ENCODE peak calls at places on chromosome 9, in five cellular contexts. One of them, this sample, is unnamed.

GRCh38 chr9:98880311-98881015 is 63.2 kb upstream of the COL15A1 start:
- DNase-seq in osteoblast: no peak
- DNase-seq in HCT116: no peak
- DNase-seq in OCI-LY7: no peak
- DNase-seq in endothelial cell of umbilical vein: no peak
- DNase-seq in this sample: no peak

GRCh38 chr9:3768698-3769458 is 243.1 kb upstream of the RFX3 start:
- DNase-seq in osteoblast: no peak
- DNase-seq in HCT116: no peak
- DNase-seq in OCI-LY7: no peak
- DNase-seq in endothelial cell of umbilical vein: no peak
- DNase-seq in this sample: no peak

GRCh38 chr9:75169623-75170022 is 81.3 kb downstream of the OSTF1 start:
- DNase-seq in osteoblast: peak
- DNase-seq in HCT116: no peak
- DNase-seq in OCI-LY7: no peak
- DNase-seq in endothelial cell of umbilical vein: peak
- DNase-seq in this sample: peak

GRCh38 chr9:35736201-35736633 is 3.8 kb downstream of the CREB3 start:
- DNase-seq in osteoblast: peak
- DNase-seq in HCT116: peak
- DNase-seq in OCI-LY7: peak
- DNase-seq in endothelial cell of umbilical vein: peak
- DNase-seq in this sample: peak

GRCh38 chr9:88238281-88238571 is 100.0 kb upstream of the SPATA31C2 start:
- DNase-seq in osteoblast: no peak
- DNase-seq in HCT116: no peak
- DNase-seq in OCI-LY7: no peak
- DNase-seq in endothelial cell of umbilical vein: no peak
- DNase-seq in this sample: no peak

GRCh38 chr9:19320495-19320894 is 59.5 kb downstream of the RPS6 start:
- DNase-seq in osteoblast: no peak
- DNase-seq in HCT116: no peak
- DNase-seq in OCI-LY7: no peak
- DNase-seq in endothelial cell of umbilical vein: no peak
- DNase-seq in this sample: no peak

GRCh38 chr9:112310826-112311225 is 22.6 kb downstream of the PTBP3 start:
- DNase-seq in osteoblast: peak
- DNase-seq in HCT116: no peak
- DNase-seq in OCI-LY7: no peak
- DNase-seq in endothelial cell of umbilical vein: no peak
- DNase-seq in this sample: no peak

GRCh38 chr9:83388346-83388745 is 149.9 kb downstream of the FRMD3 start:
- DNase-seq in osteoblast: no peak
- DNase-seq in HCT116: no peak
- DNase-seq in OCI-LY7: no peak
- DNase-seq in endothelial cell of umbilical vein: no peak
- DNase-seq in this sample: no peak

GRCh38 chr9:136603901-136604816 is 58.3 kb upstream of the NOTCH1 start:
- DNase-seq in osteoblast: no peak
- DNase-seq in HCT116: no peak
- DNase-seq in OCI-LY7: no peak
- DNase-seq in endothelial cell of umbilical vein: no peak
- DNase-seq in this sample: no peak

GRCh38 chr9:20872340-20872977 is 159.0 kb downstream of the HACD4 start:
- DNase-seq in osteoblast: no peak
- DNase-seq in HCT116: no peak
- DNase-seq in OCI-LY7: no peak
- DNase-seq in endothelial cell of umbilical vein: peak
- DNase-seq in this sample: peak

GRCh38 chr9:133641396-133641655 is 5.2 kb downstream of the DBH start:
- DNase-seq in osteoblast: peak
- DNase-seq in HCT116: no peak
- DNase-seq in OCI-LY7: no peak
- DNase-seq in endothelial cell of umbilical vein: no peak
- DNase-seq in this sample: no peak

GRCh38 chr9:109452761-109453160 is 45.3 kb downstream of the PTPN3 start:
- DNase-seq in osteoblast: peak
- DNase-seq in HCT116: no peak
- DNase-seq in OCI-LY7: no peak
- DNase-seq in endothelial cell of umbilical vein: no peak
- DNase-seq in this sample: peak

GRCh38 chr9:100427366-100428263 is 672 bp downstream of the MSANTD3 start:
- DNase-seq in osteoblast: peak
- DNase-seq in HCT116: peak
- DNase-seq in OCI-LY7: no peak
- DNase-seq in endothelial cell of umbilical vein: peak
- DNase-seq in this sample: peak

GRCh38 chr9:21778300-21778699 is 24.1 kb upstream of the MTAP start:
- DNase-seq in osteoblast: no peak
- DNase-seq in HCT116: no peak
- DNase-seq in OCI-LY7: no peak
- DNase-seq in endothelial cell of umbilical vein: no peak
- DNase-seq in this sample: peak

GRCh38 chr9:75889577-75889976 is 896 bp upstream of the PCSK5 start:
- DNase-seq in osteoblast: no peak
- DNase-seq in HCT116: no peak
- DNase-seq in OCI-LY7: no peak
- DNase-seq in endothelial cell of umbilical vein: no peak
- DNase-seq in this sample: no peak

GRCh38 chr9:105243015-105243686 is 1.3 kb upstream of the SLC44A1 start:
- DNase-seq in osteoblast: peak
- DNase-seq in HCT116: no peak
- DNase-seq in OCI-LY7: no peak
- DNase-seq in endothelial cell of umbilical vein: peak
- DNase-seq in this sample: no peak

GRCh38 chr9:128339761-128340690 is at the start of gene SLC27A4:
- DNase-seq in osteoblast: peak
- DNase-seq in HCT116: peak
- DNase-seq in OCI-LY7: peak
- DNase-seq in endothelial cell of umbilical vein: peak
- DNase-seq in this sample: peak

GRCh38 chr9:7172445-7173115 is 414.8 kb downstream of the KDM4C start:
- DNase-seq in osteoblast: no peak
- DNase-seq in HCT116: no peak
- DNase-seq in OCI-LY7: no peak
- DNase-seq in endothelial cell of umbilical vein: no peak
- DNase-seq in this sample: no peak

GRCh38 chr9:91583161-91583875 is 159.7 kb upstream of the NFIL3 start:
- DNase-seq in osteoblast: peak
- DNase-seq in HCT116: no peak
- DNase-seq in OCI-LY7: no peak
- DNase-seq in endothelial cell of umbilical vein: no peak
- DNase-seq in this sample: no peak

GRCh38 chr9:113562653-113563381 is 99.3 kb downstream of the RGS3 start:
- DNase-seq in osteoblast: no peak
- DNase-seq in HCT116: no peak
- DNase-seq in OCI-LY7: no peak
- DNase-seq in endothelial cell of umbilical vein: no peak
- DNase-seq in this sample: no peak

GRCh38 chr9:119252671-119253299 is 116.5 kb downstream of the BRINP1 start:
- DNase-seq in osteoblast: no peak
- DNase-seq in HCT116: no peak
- DNase-seq in OCI-LY7: no peak
- DNase-seq in endothelial cell of umbilical vein: no peak
- DNase-seq in this sample: no peak

GRCh38 chr9:113641100-113641885 is 177.8 kb downstream of the RGS3 start:
- DNase-seq in osteoblast: no peak
- DNase-seq in HCT116: no peak
- DNase-seq in OCI-LY7: no peak
- DNase-seq in endothelial cell of umbilical vein: peak
- DNase-seq in this sample: no peak

GRCh38 chr9:2055203-2055658 is 40.1 kb downstream of the SMARCA2 start:
- DNase-seq in osteoblast: peak
- DNase-seq in HCT116: no peak
- DNase-seq in OCI-LY7: no peak
- DNase-seq in endothelial cell of umbilical vein: peak
- DNase-seq in this sample: peak

GRCh38 chr9:38226491-38226951 is 157.5 kb upstream of the SHB start:
- DNase-seq in osteoblast: no peak
- DNase-seq in HCT116: no peak
- DNase-seq in OCI-LY7: no peak
- DNase-seq in endothelial cell of umbilical vein: no peak
- DNase-seq in this sample: no peak

GRCh38 chr9:115328228-115328627 is 210.3 kb upstream of the TNC start:
- DNase-seq in osteoblast: no peak
- DNase-seq in HCT116: no peak
- DNase-seq in OCI-LY7: no peak
- DNase-seq in endothelial cell of umbilical vein: no peak
- DNase-seq in this sample: peak

GRCh38 chr9:88161144-88161543 is 22.9 kb upstream of the SPATA31C2 start:
- DNase-seq in osteoblast: no peak
- DNase-seq in HCT116: no peak
- DNase-seq in OCI-LY7: no peak
- DNase-seq in endothelial cell of umbilical vein: no peak
- DNase-seq in this sample: no peak

GRCh38 chr9:691825-692363 is 149.6 kb upstream of the DMRT1 start:
- DNase-seq in osteoblast: no peak
- DNase-seq in HCT116: no peak
- DNase-seq in OCI-LY7: no peak
- DNase-seq in endothelial cell of umbilical vein: no peak
- DNase-seq in this sample: no peak

GRCh38 chr9:38641985-38642864 is 21.8 kb upstream of the ANKRD18A start:
- DNase-seq in osteoblast: peak
- DNase-seq in HCT116: peak
- DNase-seq in OCI-LY7: no peak
- DNase-seq in endothelial cell of umbilical vein: peak
- DNase-seq in this sample: peak

GRCh38 chr9:124694394-124695279 is 76.5 kb downstream of the NR6A1 start:
- DNase-seq in osteoblast: no peak
- DNase-seq in HCT116: no peak
- DNase-seq in OCI-LY7: no peak
- DNase-seq in endothelial cell of umbilical vein: no peak
- DNase-seq in this sample: no peak

GRCh38 chr9:96626912-96627311 is 7.3 kb upstream of the CDC14B start:
- DNase-seq in osteoblast: no peak
- DNase-seq in HCT116: peak
- DNase-seq in OCI-LY7: no peak
- DNase-seq in endothelial cell of umbilical vein: no peak
- DNase-seq in this sample: peak

GRCh38 chr9:122988919-122989614 is 44.4 kb upstream of the GPR21 start:
- DNase-seq in osteoblast: no peak
- DNase-seq in HCT116: no peak
- DNase-seq in OCI-LY7: peak
- DNase-seq in endothelial cell of umbilical vein: peak
- DNase-seq in this sample: no peak

GRCh38 chr9:99018653-99019052 is 74.9 kb downstream of the COL15A1 start:
- DNase-seq in osteoblast: no peak
- DNase-seq in HCT116: no peak
- DNase-seq in OCI-LY7: no peak
- DNase-seq in endothelial cell of umbilical vein: no peak
- DNase-seq in this sample: no peak

GRCh38 chr9:126893079-126893478 is 21.5 kb upstream of the RALGPS1 start:
- DNase-seq in osteoblast: no peak
- DNase-seq in HCT116: peak
- DNase-seq in OCI-LY7: peak
- DNase-seq in endothelial cell of umbilical vein: no peak
- DNase-seq in this sample: no peak
- TF ChIP-seq CTCF in osteoblast: peak
- TF ChIP-seq CTCF in HCT116: peak
- TF ChIP-seq CTCF in OCI-LY7: peak
- TF ChIP-seq CTCF in endothelial cell of umbilical vein: peak
- TF ChIP-seq CTCF in this sample: peak

GRCh38 chr9:127093319-127094020 is 29.0 kb downstream of the ANGPTL2 start:
- DNase-seq in osteoblast: no peak
- DNase-seq in HCT116: no peak
- DNase-seq in OCI-LY7: no peak
- DNase-seq in endothelial cell of umbilical vein: no peak
- DNase-seq in this sample: no peak
- H3K4me3 ChIP-seq in osteoblast: no peak
- H3K4me3 ChIP-seq in HCT116: no peak
- H3K4me3 ChIP-seq in OCI-LY7: no peak
- H3K4me3 ChIP-seq in endothelial cell of umbilical vein: no peak
- H3K4me3 ChIP-seq in this sample: no peak

DNA sequence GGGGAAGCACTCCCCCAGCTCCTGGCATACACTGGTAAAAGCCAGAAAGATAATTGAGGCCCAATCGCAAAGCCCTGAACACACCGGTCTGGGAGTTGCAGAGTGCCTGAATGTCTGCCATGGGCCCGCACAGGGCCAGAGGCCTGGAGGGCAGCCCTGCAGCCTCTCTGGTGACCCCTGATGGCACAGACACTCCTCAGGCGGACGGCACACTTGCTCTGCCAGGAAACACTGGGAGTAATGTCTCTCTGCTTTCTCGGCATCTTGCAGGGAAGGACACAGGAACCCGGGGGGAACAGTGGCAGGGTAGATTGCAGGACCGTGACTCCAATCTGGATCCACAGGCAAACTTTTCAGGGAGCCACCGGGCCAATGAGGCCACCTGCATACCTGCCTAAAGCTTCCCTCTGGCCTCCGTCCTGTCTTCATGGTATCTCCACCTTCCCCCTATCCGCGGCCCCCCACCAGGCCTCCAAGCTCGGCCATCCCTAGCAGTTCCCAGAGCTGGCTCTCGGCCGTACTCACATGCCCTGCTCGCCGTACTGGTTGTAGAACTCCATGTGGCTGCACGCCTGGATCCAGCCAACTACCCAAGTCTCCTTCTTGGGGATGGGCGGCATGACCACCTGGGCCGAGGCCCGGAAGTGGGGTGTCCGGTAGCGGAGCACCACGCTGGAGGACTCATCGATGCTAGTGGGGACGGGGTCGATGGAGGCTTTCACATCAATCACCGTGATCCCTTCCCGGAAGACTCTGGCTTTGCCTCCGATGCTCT is 791 bp downstream of the FAM78A start:
- DNase-seq in osteoblast: peak
- DNase-seq in HCT116: no peak
- DNase-seq in OCI-LY7: peak
- DNase-seq in endothelial cell of umbilical vein: peak
- DNase-seq in this sample: no peak
- TF ChIP-seq CTCF in osteoblast: no peak
- TF ChIP-seq CTCF in HCT116: no peak
- TF ChIP-seq CTCF in OCI-LY7: peak
- TF ChIP-seq CTCF in endothelial cell of umbilical vein: peak
- TF ChIP-seq CTCF in this sample: no peak

DNA sequence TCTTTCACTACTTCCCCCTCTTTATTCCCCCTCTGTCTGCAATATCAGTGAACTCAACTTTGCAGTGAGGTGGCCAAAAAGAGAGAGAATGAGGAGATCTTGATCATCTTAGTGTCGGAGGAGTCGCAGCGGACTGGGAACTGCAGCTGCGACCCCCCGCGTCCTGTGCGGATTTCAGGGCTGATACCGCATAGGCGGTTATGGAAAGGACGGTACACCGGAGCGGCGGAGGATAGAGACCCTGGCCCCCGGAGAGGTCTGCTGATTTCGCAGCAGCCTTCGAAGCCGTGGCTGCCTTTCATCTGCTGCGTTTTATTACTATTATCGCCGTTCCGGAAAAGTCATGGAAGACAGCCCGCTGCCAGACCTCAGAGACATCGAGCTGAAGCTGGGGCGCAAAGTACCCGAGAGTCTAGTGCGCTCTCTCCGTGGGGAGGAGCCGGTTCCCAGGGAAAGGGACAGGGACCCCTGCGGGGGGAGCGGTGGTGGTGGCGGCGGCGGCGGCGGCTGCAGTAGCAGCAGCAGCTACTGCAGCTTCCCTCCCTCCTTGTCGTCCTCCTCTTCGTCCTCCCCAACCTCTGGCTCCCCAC is 648 bp downstream of the LURAP1L start:
- DNase-seq in osteoblast: no peak
- DNase-seq in HCT116: no peak
- DNase-seq in OCI-LY7: no peak
- DNase-seq in endothelial cell of umbilical vein: no peak
- DNase-seq in this sample: no peak
- H3K4me3 ChIP-seq in osteoblast: peak
- H3K4me3 ChIP-seq in HCT116: peak
- H3K4me3 ChIP-seq in OCI-LY7: no peak
- H3K4me3 ChIP-seq in endothelial cell of umbilical vein: peak
- H3K4me3 ChIP-seq in this sample: peak

GRCh38 chr9:72586388-72587160 is 65.2 kb downstream of the TMC1 start:
- DNase-seq in osteoblast: peak
- DNase-seq in HCT116: no peak
- DNase-seq in OCI-LY7: no peak
- DNase-seq in endothelial cell of umbilical vein: peak
- DNase-seq in this sample: peak
- TF ChIP-seq CTCF in osteoblast: peak
- TF ChIP-seq CTCF in HCT116: no peak
- TF ChIP-seq CTCF in OCI-LY7: no peak
- TF ChIP-seq CTCF in endothelial cell of umbilical vein: no peak
- TF ChIP-seq CTCF in this sample: peak

This sample was measured in epithelial cell of esophagus.